ENCODE peak calls at places on chromosomes 7 and 10, in five cellular contexts. O is fibroblast of the aortic adventitia, M is colonic mucosa, Y is B cell, L is body of pancreas. C is an unnamed sample.

GRCh38 chr10:72702868-72703581 is 11.1 kb downstream of the MCU start:
- DNase-seq in L (no peak), O (peak; percentile 94), Y (no peak), M (no peak), C (no peak)

GRCh38 chr10:30607814-30608213 is 21.7 kb downstream of the LYZL2 start:
- DNase-seq in Y (no peak), M (no peak), L (no peak), O (no peak), C (no peak)

GRCh38 chr7:17301491-17302101 is 3.1 kb downstream of the AHR start:
- DNase-seq in Y (peak; percentile 48), L (peak; percentile 61), O (peak; percentile 75), M (peak; percentile 67), C (peak; percentile 58)

GRCh38 chr10:89414879-89415821 is 782 bp downstream of the IFIT5 start:
- DNase-seq in Y (peak; percentile 69), L (peak; percentile 63), M (peak; percentile 44), O (peak; percentile 43), C (no peak)

GRCh38 chr7:131166066-131166465 is 161.6 kb upstream of the MKLN1 start:
- DNase-seq in Y (no peak), O (no peak), M (no peak), L (no peak), C (no peak)

GRCh38 chr10:35598379-35598778 is 6.8 kb upstream of the GJD4 start:
- DNase-seq in M (no peak), L (peak; percentile 34), Y (no peak), O (no peak), C (no peak)

GRCh38 chr7:143375298-143376034 is 5.7 kb upstream of the ZYX start:
- DNase-seq in O (no peak), M (no peak), L (no peak), Y (peak; percentile 39), C (no peak)

GRCh38 chr10:4384254-4384653 is 441.8 kb upstream of the AKR1E2 start:
- DNase-seq in L (no peak), O (peak; percentile 41), M (no peak), Y (no peak), C (no peak)

GRCh38 chr10:73876566-73876965 is 2.2 kb upstream of the CAMK2G start:
- DNase-seq in O (no peak), M (no peak), Y (no peak), L (no peak), C (no peak)

GRCh38 chr10:45246522-45246921 is 68.9 kb downstream of the OR13A1 start:
- DNase-seq in M (no peak), Y (no peak), O (no peak), L (no peak), C (no peak)

GRCh38 chr7:126065766-126066165 is 1136.1 kb upstream of the POT1 start:
- DNase-seq in M (no peak), L (no peak), Y (no peak), O (no peak), C (no peak)

GRCh38 chr10:91154842-91155241 is 65.6 kb upstream of the PCGF5 start:
- DNase-seq in Y (no peak), M (no peak), L (no peak), O (no peak), C (no peak)

GRCh38 chr10:60470091-60470490 is 80.4 kb upstream of the ANK3 start:
- DNase-seq in O (no peak), M (no peak), L (no peak), Y (no peak), C (no peak)

GRCh38 chr10:69439813-69440506 is 11.3 kb upstream of the TSPAN15 start:
- DNase-seq in Y (no peak), O (peak; percentile 25), L (peak; percentile 44), M (no peak), C (no peak)

GRCh38 chr10:6013413-6014192 is 36.3 kb upstream of the IL15RA start:
- DNase-seq in O (no peak), Y (no peak), M (peak; percentile 14), L (no peak), C (no peak)

GRCh38 chr7:132709971-132710567 is 133.8 kb upstream of the PLXNA4 start:
- DNase-seq in M (no peak), O (peak; percentile 60), Y (no peak), L (peak; percentile 60), C (peak; percentile 52)

GRCh38 chr10:10528563-10528910 is 489.1 kb upstream of the CELF2 start:
- DNase-seq in M (no peak), L (no peak), O (peak; percentile 24), Y (no peak), C (no peak)

GRCh38 chr10:127740596-127740995 is 3.6 kb downstream of the FOXI2 start:
- DNase-seq in L (no peak), M (no peak), Y (no peak), O (no peak), C (no peak)

GRCh38 chr10:132182591-132182990 is 4.2 kb upstream of the DPYSL4 start:
- DNase-seq in Y (no peak), L (no peak), M (no peak), O (no peak), C (no peak)

GRCh38 chr10:7767209-7767608 is 20.6 kb downstream of the KIN start:
- DNase-seq in M (no peak), Y (no peak), O (peak; percentile 68), L (no peak), C (no peak)

GRCh38 chr10:124534231-124534798 is 72.7 kb downstream of the LHPP start:
- DNase-seq in M (no peak), L (no peak), O (peak; percentile 30), Y (peak; percentile 75), C (no peak)

GRCh38 chr10:102815790-102816549 is 21.2 kb downstream of the CYP17A1 start:
- DNase-seq in M (no peak), L (peak; percentile 31), O (peak; percentile 96), Y (no peak), C (no peak)

GRCh38 chr10:78905015-78905939 is 163.5 kb upstream of the ZMIZ1 start:
- DNase-seq in L (no peak), Y (no peak), M (peak; percentile 4), O (no peak), C (no peak)

GRCh38 chr10:131822694-131823245 is 78.0 kb upstream of the PPP2R2D start:
- DNase-seq in Y (no peak), O (no peak), L (no peak), M (no peak), C (no peak)

GRCh38 chr10:123841115-123841514 is 50.5 kb downstream of the CPXM2 start:
- DNase-seq in M (no peak), Y (no peak), O (no peak), L (no peak), C (no peak)

GRCh38 chr10:91592282-91593020 is 40.4 kb downstream of the PPP1R3C start:
- DNase-seq in Y (no peak), M (no peak), O (no peak), L (peak; percentile 81), C (no peak)

GRCh38 chr7:90266808-90267207 is 21.8 kb downstream of the CFAP69 start:
- DNase-seq in L (no peak), O (peak; percentile 97), Y (no peak), M (no peak), C (no peak)

GRCh38 chr7:90261441-90261840 is 16.5 kb downstream of the CFAP69 start:
- DNase-seq in Y (no peak), M (no peak), L (no peak), O (no peak), C (no peak)

GRCh38 chr7:90267263-90267858 is 22.4 kb downstream of the CFAP69 start:
- DNase-seq in L (no peak), M (no peak), O (peak; percentile 22), Y (no peak), C (no peak)

GRCh38 chr7:90256778-90257177 is 11.8 kb downstream of the CFAP69 start:
- DNase-seq in M (no peak), L (no peak), O (peak; percentile 12), Y (no peak), C (no peak)

DNA sequence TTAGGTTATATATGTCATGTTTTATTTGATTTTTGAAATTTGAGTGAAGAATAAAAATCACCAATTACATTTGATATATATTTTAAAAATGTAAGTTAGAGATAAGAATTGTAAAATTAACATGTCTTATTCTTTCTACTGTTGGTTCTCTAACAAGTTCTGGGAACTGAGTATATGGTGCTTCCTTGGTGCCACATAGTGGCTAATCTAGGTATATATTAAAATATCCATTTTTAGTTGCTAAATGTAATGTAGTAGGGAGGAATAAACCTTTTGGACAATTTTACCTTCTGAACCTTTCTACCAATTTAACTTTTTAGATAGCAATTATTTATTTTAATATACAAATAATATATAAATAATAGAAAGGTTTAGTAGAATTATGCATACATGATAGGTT is 17.5 kb downstream of the CFAP69 start:
- DNase-seq in Y (no peak), M (no peak), O (peak; percentile 74), L (no peak), C (no peak)
- TF ChIP-seq CTCF in Y (peak; percentile 69), M (peak; percentile 54), O (peak; percentile 54), L (peak; percentile 10), C (no peak)

DNA sequence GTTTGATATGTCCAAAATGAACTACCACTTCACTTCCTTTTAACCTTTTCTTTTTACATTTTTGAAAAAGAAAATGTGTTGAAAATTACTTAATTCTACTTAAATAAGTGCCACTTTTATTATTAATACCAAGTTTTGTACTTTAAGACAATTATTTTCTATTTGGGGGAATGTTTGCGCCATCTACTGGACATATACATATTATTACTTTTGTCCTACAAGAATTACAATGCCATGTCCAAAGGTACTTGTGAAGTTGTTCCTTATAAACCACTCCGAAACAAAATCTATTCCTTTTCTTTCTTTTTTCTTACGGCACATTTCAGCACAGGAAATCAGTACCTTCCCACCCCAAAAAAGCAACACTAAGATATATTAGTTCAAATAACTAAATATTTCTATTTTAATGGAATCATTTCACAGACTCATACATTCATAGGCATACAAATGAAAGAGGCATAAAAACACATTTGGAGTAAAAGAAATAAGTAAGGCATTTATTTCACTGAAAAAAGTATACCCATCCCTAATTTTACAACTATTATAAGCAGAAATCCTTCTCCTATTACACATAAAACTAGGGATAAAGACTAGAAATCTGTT is 169.9 kb downstream of the RNF133 start:
- DNase-seq in Y (no peak), M (no peak), L (no peak), O (peak; percentile 76), C (no peak)
- TF ChIP-seq CTCF in Y (peak; percentile 78), M (peak; percentile 46), L (peak; percentile 34), O (peak; percentile 51), C (no peak)

DNA sequence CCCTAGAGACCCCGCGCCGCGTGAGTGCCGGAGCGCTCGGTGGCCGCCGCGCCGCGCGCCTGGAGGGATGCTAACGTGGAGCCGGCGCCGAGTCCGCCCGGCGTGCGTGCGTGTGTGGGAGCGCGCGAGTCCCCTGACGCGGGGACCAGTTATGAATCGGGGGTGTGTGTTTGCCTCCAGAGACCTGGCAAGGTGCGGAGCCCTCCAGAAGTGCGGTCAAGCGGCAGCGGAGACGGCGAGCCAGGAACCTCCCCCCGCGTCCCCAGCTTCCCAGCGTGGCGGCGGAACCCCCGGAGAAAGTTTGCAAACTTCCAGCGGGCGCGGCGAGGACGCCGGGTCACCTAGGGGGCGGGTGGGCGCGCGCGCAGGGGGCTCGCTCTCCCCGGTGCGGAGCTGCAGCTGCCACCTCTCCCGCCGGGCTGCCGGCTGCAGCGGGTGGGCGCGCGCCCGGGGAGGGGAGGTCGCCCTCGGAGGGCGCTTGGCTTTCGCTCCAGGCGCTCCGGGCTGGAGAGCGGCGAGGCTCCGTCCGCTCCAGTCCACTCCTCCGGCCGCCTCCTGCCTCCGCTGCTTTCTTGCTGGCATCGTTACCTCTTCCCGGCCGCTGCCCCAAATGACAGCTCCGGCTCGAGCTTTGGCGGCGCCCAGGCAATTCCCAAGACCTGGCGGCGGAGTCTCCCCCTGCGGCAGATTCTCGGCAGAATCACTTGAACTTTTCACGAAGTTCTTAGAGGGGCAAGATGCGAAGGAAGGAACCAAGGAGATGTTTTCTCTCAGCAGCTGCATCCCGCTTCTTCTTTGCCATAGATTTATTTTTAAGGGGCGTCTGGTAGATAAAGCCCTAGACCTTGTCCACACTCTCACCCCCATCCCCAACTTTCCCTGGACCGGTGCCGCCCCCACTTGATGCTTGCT is 2.3 kb upstream of the CREB5 start:
- DNase-seq in O (peak; percentile 41), L (peak; percentile 42), Y (no peak), M (peak; percentile 25), C (no peak)
- TF ChIP-seq CTCF in O (no peak), L (no peak), Y (no peak), M (no peak), C (no peak)

GRCh38 chr10:37992083-37992482 is 15.6 kb upstream of the ZNF25 start:
- DNase-seq in Y (no peak), O (no peak), M (no peak), L (no peak), C (no peak)
- TF ChIP-seq CTCF in Y (no peak), O (peak; percentile 5), M (no peak), L (no peak), C (no peak)

C was measured in omental fat pad.